ENCODE peak calls at places on chromosomes 2 and 18, in five cellular contexts. Q is HCT116, A is HL-60, R is GM12892, M is stomach. J is an unnamed sample.

GRCh38 chr2:129229830-129230441 is 749.5 kb upstream of the RAB6C start:
- DNase-seq in M (no peak), Q (no peak), A (no peak), R (no peak), J (no peak)

GRCh38 chr18:76610933-76611749 is 116.1 kb upstream of the ZNF516 start:
- DNase-seq in M (peak; percentile 48), Q (no peak), A (no peak), R (no peak), J (no peak)

GRCh38 chr2:232073699-232074098 is 112.2 kb downstream of the DIS3L2 start:
- DNase-seq in Q (no peak), A (no peak), R (no peak), M (no peak), J (peak; percentile 6)

GRCh38 chr2:150388289-150388625 is 99.2 kb downstream of the RND3 start:
- DNase-seq in Q (no peak), M (no peak), R (no peak), A (no peak), J (no peak)

GRCh38 chr2:28779020-28779419 is 27.4 kb downstream of the PPP1CB start:
- DNase-seq in M (no peak), R (no peak), A (no peak), Q (no peak), J (no peak)

GRCh38 chr18:61589724-61590065 is 256.5 kb downstream of the CDH20 start:
- DNase-seq in Q (no peak), R (no peak), M (no peak), A (no peak), J (peak; percentile 65)

GRCh38 chr2:158546412-158547144 is 89.8 kb downstream of the PKP4 start:
- DNase-seq in A (no peak), Q (no peak), M (no peak), R (no peak), J (no peak)

GRCh38 chr2:180991820-180992219 is 11.4 kb downstream of the UBE2E3 start:
- DNase-seq in M (no peak), Q (no peak), A (no peak), R (no peak), J (no peak)

GRCh38 chr2:111162718-111163331 is 42.1 kb downstream of the BCL2L11 start:
- DNase-seq in R (no peak), Q (no peak), M (peak; percentile 48), A (peak; percentile 24), J (peak; percentile 97)

GRCh38 chr2:42792583-42793313 is at the start of gene HAAO:
- DNase-seq in M (peak; percentile 52), A (no peak), Q (no peak), R (peak; percentile 57), J (peak; percentile 21)

GRCh38 chr2:206422493-206422892 is 20.8 kb upstream of the ADAM23 start:
- DNase-seq in A (no peak), M (no peak), R (no peak), Q (no peak), J (peak; percentile 87)

GRCh38 chr2:60602388-60602787 is 48.9 kb upstream of the BCL11A start:
- DNase-seq in Q (no peak), R (no peak), A (no peak), M (no peak), J (no peak)

GRCh38 chr2:201260302-201260800 is at the start of gene CASP8:
- DNase-seq in Q (no peak), M (peak; percentile 50), R (no peak), A (peak; percentile 89), J (no peak)

GRCh38 chr2:201880620-201881381 is 74.5 kb downstream of the CDK15 start:
- DNase-seq in Q (no peak), M (no peak), R (no peak), A (peak; percentile 11), J (no peak)

GRCh38 chr2:220556658-220557057 is 929.2 kb downstream of the SLC4A3 start:
- DNase-seq in M (no peak), A (no peak), R (no peak), Q (no peak), J (no peak)

GRCh38 chr2:23235292-23235691 is 149.7 kb upstream of the KLHL29 start:
- DNase-seq in A (no peak), Q (no peak), M (no peak), R (no peak), J (no peak)

GRCh38 chr2:79155826-79156476 is 3.6 kb downstream of the REG3A start:
- DNase-seq in A (no peak), Q (no peak), M (no peak), R (no peak), J (no peak)

GRCh38 chr18:3037423-3037915 is 24.5 kb upstream of the LPIN2 start:
- DNase-seq in A (peak; percentile 79), Q (peak; percentile 24), M (peak; percentile 60), R (peak; percentile 44), J (peak; percentile 76)

GRCh38 chr2:213188971-213189899 is 37.8 kb upstream of the IKZF2 start:
- DNase-seq in Q (no peak), R (no peak), M (no peak), A (no peak), J (no peak)

GRCh38 chr18:21714472-21714871 is 9.9 kb upstream of the ABHD3 start:
- DNase-seq in Q (no peak), R (no peak), A (no peak), M (no peak), J (no peak)

GRCh38 chr2:186919272-186919671 is 70.3 kb upstream of the ZSWIM2 start:
- DNase-seq in A (no peak), Q (peak; percentile 7), M (no peak), R (no peak), J (peak; percentile 82)

GRCh38 chr2:190277234-190278112 is 42.2 kb downstream of the HIBCH start:
- DNase-seq in R (no peak), A (no peak), M (no peak), Q (peak; percentile 56), J (peak; percentile 70)

GRCh38 chr2:206275274-206276160 is 1.1 kb downstream of the ZDBF2 start:
- DNase-seq in M (no peak), A (peak; percentile 39), R (no peak), Q (no peak), J (peak; percentile 63)

GRCh38 chr2:203549406-203549805 is 14.3 kb upstream of the RAPH1 start:
- DNase-seq in A (no peak), M (no peak), Q (no peak), R (no peak), J (no peak)

GRCh38 chr2:203551653-203552250 is 16.7 kb upstream of the RAPH1 start:
- DNase-seq in M (no peak), Q (no peak), A (peak; percentile 6), R (no peak), J (no peak)

GRCh38 chr2:203547356-203547755 is 12.3 kb upstream of the RAPH1 start:
- DNase-seq in R (no peak), A (no peak), Q (no peak), M (no peak), J (no peak)

GRCh38 chr2:203544402-203544801 is 9.3 kb upstream of the RAPH1 start:
- DNase-seq in M (no peak), Q (no peak), R (no peak), A (no peak), J (no peak)

DNA sequence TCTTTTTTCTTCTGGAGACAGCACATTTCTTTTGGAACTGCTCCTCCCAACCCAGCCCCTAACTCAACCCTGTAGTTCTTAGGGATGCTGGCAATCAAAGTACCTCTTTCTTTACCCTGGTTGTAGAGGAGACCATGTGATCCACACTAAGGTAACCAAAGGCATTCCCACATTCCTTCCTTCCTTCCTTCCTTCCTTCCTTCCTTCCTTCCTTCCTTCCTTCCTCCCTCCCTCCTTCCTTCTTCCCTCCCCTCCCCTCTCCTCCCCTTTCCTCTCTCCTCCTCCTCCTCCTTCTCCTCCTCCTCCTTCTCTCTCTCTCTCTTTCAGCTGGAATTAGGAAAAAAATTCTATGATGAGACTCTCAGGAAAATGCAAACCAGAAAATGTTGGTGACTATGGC is 13.8 kb upstream of the RAPH1 start:
- DNase-seq in Q (no peak), A (no peak), M (no peak), R (no peak), J (no peak)
- TF ChIP-seq POLR2AphosphoS5 in Q (no peak), A (no peak), M (no peak), R (no peak), J (no peak)

DNA sequence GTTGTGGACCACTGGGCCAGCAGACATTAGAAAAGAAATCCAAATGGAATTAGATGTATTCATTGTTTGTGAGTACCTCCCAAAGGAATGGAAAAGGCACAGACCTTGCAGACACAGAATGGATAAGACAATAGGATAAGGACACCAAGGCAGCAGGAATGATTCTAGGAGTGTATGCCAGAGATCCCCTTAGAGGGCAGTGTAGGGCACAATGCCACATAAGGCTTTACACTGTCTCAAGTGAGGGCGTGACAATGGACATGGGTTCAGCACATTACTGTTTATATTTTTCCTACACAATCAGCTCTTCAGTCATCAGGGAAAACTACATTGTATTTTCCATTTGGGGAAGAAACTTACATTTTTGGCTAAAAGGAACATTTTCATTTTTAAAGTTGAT is 250.9 kb downstream of the PTH2R start:
- DNase-seq in A (no peak), Q (peak; percentile 23), M (no peak), R (no peak), J (no peak)
- TF ChIP-seq POLR2AphosphoS5 in A (no peak), Q (no peak), M (no peak), R (no peak), J (no peak)

GRCh38 chr18:11982981-11983380 is 1.7 kb downstream of the IMPA2 start:
- DNase-seq in Q (no peak), M (no peak), R (no peak), A (no peak), J (no peak)

GRCh38 chr18:11981633-11982366 is 493 bp downstream of the IMPA2 start:
- DNase-seq in M (peak; percentile 55), Q (no peak), R (no peak), A (peak; percentile 68), J (peak; percentile 19)

GRCh38 chr18:11980555-11981382 is 538 bp upstream of the IMPA2 start:
- DNase-seq in M (peak; percentile 100), R (peak; percentile 92), Q (peak; percentile 93), A (peak; percentile 100), J (peak; percentile 98)

GRCh38 chr18:11980148-11980554 is 1.2 kb upstream of the IMPA2 start:
- DNase-seq in M (no peak), R (no peak), Q (no peak), A (no peak), J (no peak)

DNA sequence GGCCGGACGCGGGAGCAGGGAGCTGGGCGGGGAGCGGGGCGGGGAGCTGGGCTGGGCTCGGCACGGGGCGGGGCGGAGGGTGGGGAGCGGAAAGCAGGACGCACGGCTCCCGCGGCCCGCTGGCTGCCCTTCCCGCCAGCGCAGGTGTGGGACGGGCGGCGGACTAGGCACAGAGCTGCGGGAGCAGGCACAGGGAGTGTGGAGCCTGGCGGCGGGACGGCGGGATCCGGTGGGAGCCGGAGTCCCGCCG is at the start of gene IMPA2:
- DNase-seq in M (no peak), R (no peak), Q (no peak), A (no peak), J (no peak)
- TF ChIP-seq POLR2AphosphoS5 in M (peak; percentile 79), R (no peak), Q (peak; percentile 80), A (peak; percentile 80), J (no peak)

DNA sequence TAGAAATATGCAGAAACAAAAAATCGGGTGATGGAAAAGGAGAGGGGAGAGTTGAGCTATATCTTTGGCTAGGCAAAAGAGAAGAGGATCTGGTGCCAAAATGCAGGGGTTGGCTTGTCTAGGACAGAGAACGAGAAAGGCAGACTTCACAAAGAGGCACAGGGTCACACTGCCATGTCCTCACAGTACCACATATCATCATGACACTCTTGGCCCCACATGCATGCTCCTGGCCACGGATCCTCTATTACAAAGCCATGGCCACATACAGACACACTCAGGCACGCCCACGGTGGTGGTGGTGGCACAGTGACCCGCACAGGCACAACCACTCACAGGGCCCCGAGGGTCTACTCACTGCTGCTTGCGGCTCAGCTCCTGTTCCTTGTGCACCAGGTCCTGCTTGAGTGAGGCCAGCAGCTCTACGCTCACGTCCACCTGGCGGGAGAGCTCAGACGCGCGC is 15.9 kb downstream of the FBXO41 start:
- DNase-seq in R (no peak), M (no peak), A (no peak), Q (no peak), J (no peak)
- TF ChIP-seq POLR2AphosphoS5 in R (no peak), M (no peak), A (no peak), Q (no peak), J (no peak)

J was measured in endothelial cell of umbilical vein.